ENCODE peak calls at places on chromosomes 6 and 20, in eight cellular contexts. B is effector memory CD8-positive, alpha-beta T cell; A is BE2C; T is GM20000; C is heart left ventricle; D is mesothelial cell of epicardium; R is HEK293T; K is HT-29. H is an unnamed sample.

GRCh38 chr20:4227085-4227821 is 211.9 kb upstream of the RNF24 start:
- DNase-seq in C (no peak), D (no peak), K (peak; percentile 62), B (no peak), R (peak; percentile 46), A (no peak), T (no peak), H (no peak)

GRCh38 chr20:25081065-25081729 is 744 bp downstream of the VSX1 start:
- DNase-seq in B (peak; percentile 31), R (no peak), T (no peak), A (no peak), K (no peak), D (peak; percentile 77), C (no peak), H (no peak)

GRCh38 chr6:30885999-30886896 is 1.9 kb downstream of the DDR1 start:
- DNase-seq in D (peak; percentile 61), A (peak; percentile 73), B (no peak), R (no peak), K (peak; percentile 90), C (peak; percentile 69), T (peak; percentile 28), H (no peak)

GRCh38 chr6:29708432-29709177 is 14.6 kb upstream of the HLA-F start:
- DNase-seq in T (no peak), K (no peak), C (no peak), D (no peak), R (no peak), A (no peak), B (peak; percentile 72), H (no peak)

GRCh38 chr6:135090819-135091218 is 36.2 kb upstream of the HBS1L start:
- DNase-seq in A (no peak), K (no peak), B (no peak), C (no peak), R (no peak), T (no peak), D (no peak), H (no peak)

GRCh38 chr6:33875141-33875581 is 71.4 kb upstream of the MLN start:
- DNase-seq in K (no peak), B (no peak), D (no peak), A (no peak), C (no peak), T (no peak), R (no peak), H (no peak)

GRCh38 chr6:27176096-27176495 is 71.4 kb upstream of the PRSS16 start:
- DNase-seq in R (no peak), K (no peak), B (no peak), A (no peak), C (no peak), T (no peak), D (no peak), H (no peak)

GRCh38 chr6:43386492-43386891 is 17.0 kb upstream of the ZNF318 start:
- DNase-seq in T (no peak), R (no peak), D (no peak), C (no peak), K (no peak), B (no peak), A (no peak), H (no peak)

GRCh38 chr6:54204921-54205511 is 93.8 kb downstream of the MLIP start:
- DNase-seq in A (no peak), B (no peak), K (no peak), D (no peak), R (no peak), T (no peak), C (no peak), H (no peak)

GRCh38 chr6:62974452-62974851 is 236.8 kb upstream of the FKBP1C start:
- DNase-seq in R (no peak), D (no peak), B (no peak), C (no peak), T (no peak), A (no peak), K (no peak), H (no peak)

GRCh38 chr6:123965894-123966293 is 162.2 kb downstream of the NKAIN2 start:
- DNase-seq in C (no peak), T (no peak), K (peak; percentile 69), B (no peak), A (no peak), R (peak; percentile 62), D (no peak), H (no peak)

GRCh38 chr20:41387433-41387832 is 20.8 kb upstream of the EMILIN3 start:
- DNase-seq in C (no peak), D (no peak), T (no peak), A (peak; percentile 43), K (no peak), B (no peak), R (no peak), H (no peak)

GRCh38 chr6:139801571-139802321 is 427.3 kb upstream of the CITED2 start:
- DNase-seq in C (no peak), K (peak; percentile 22), A (no peak), B (no peak), R (peak; percentile 27), D (no peak), T (no peak), H (no peak)

GRCh38 chr6:167811040-167811439 is 15.7 kb upstream of the AFDN start:
- DNase-seq in D (no peak), B (no peak), C (no peak), K (no peak), T (no peak), R (no peak), A (no peak), H (no peak)

GRCh38 chr6:6543181-6543879 is 45.2 kb upstream of the LY86 start:
- DNase-seq in B (no peak), A (no peak), R (no peak), K (no peak), T (peak; percentile 69), D (no peak), C (no peak), H (peak; percentile 15)

GRCh38 chr6:154499854-154500589 is 10.5 kb downstream of the CNKSR3 start:
- DNase-seq in C (no peak), A (no peak), D (no peak), R (no peak), B (no peak), K (no peak), T (no peak), H (no peak)

GRCh38 chr6:145155873-145156782 is 579.2 kb downstream of the EPM2A start:
- DNase-seq in R (no peak), C (no peak), K (no peak), A (no peak), D (no peak), T (no peak), B (no peak), H (no peak)

GRCh38 chr6:88295663-88296062 is 129.5 kb upstream of the CNR1 start:
- DNase-seq in T (no peak), K (no peak), D (no peak), B (no peak), C (no peak), A (no peak), R (no peak), H (no peak)

GRCh38 chr20:33415948-33416347 is 14.6 kb upstream of the CDK5RAP1 start:
- DNase-seq in K (peak; percentile 50), A (peak; percentile 64), T (no peak), D (no peak), B (no peak), C (peak; percentile 69), R (peak; percentile 46), H (no peak)

GRCh38 chr6:57294829-57295228 is 22.6 kb upstream of the PRIM2 start:
- DNase-seq in A (no peak), C (no peak), B (no peak), R (no peak), T (no peak), D (no peak), K (no peak), H (no peak)

GRCh38 chr6:41705996-41706835 is 29.2 kb downstream of the TFEB start:
- DNase-seq in C (peak; percentile 90), A (peak; percentile 83), D (no peak), K (peak; percentile 62), T (peak; percentile 86), B (peak; percentile 61), R (peak; percentile 85), H (peak; percentile 86)

GRCh38 chr20:41887500-41887899 is 269.3 kb upstream of the CHD6 start:
- DNase-seq in C (no peak), A (no peak), B (no peak), T (no peak), D (no peak), K (no peak), R (no peak), H (no peak)

GRCh38 chr20:48149887-48150286 is 364.6 kb upstream of the SULF2 start:
- DNase-seq in A (no peak), D (no peak), K (no peak), T (no peak), R (peak; percentile 59), B (no peak), C (no peak), H (no peak)

GRCh38 chr6:113082691-113083090 is 735.6 kb downstream of the RFPL4B start:
- DNase-seq in T (no peak), A (no peak), D (no peak), B (no peak), C (no peak), K (no peak), R (peak; percentile 38), H (no peak)

GRCh38 chr20:25863536-25864325 is 167.1 kb upstream of the ZNF337 start:
- DNase-seq in C (no peak), K (peak; percentile 24), T (no peak), B (no peak), R (no peak), A (no peak), D (no peak), H (no peak)

GRCh38 chr20:8721098-8721497 is 347.8 kb upstream of the PLCB4 start:
- DNase-seq in T (no peak), K (peak; percentile 71), C (peak; percentile 34), A (peak; percentile 68), R (peak; percentile 48), D (no peak), B (peak; percentile 12), H (peak; percentile 3)

GRCh38 chr6:151285121-151285520 is 45.4 kb downstream of the AKAP12 start:
- DNase-seq in C (no peak), K (no peak), D (no peak), A (no peak), B (no peak), T (no peak), R (no peak), H (no peak)

GRCh38 chr6:165834613-165835259 is 171.7 kb upstream of the PDE10A start:
- DNase-seq in K (peak; percentile 84), B (no peak), D (no peak), R (no peak), T (no peak), A (no peak), C (peak; percentile 80), H (no peak)

GRCh38 chr6:40845588-40845987 is 193.4 kb downstream of the UNC5CL start:
- DNase-seq in B (peak; percentile 3), C (no peak), K (peak; percentile 65), D (peak; percentile 51), A (peak; percentile 63), T (peak; percentile 23), R (peak; percentile 55), H (no peak)

GRCh38 chr20:48180637-48181036 is 395.4 kb upstream of the SULF2 start:
- DNase-seq in K (peak; percentile 56), B (no peak), T (no peak), A (no peak), C (no peak), R (no peak), D (no peak), H (no peak)

GRCh38 chr6:456887-457286 is 65.3 kb downstream of the IRF4 start:
- DNase-seq in C (no peak), K (no peak), B (no peak), T (no peak), A (no peak), R (no peak), D (no peak), H (no peak)

GRCh38 chr20:24502184-24502583 is 32.8 kb downstream of the SYNDIG1 start:
- DNase-seq in D (no peak), K (no peak), A (peak; percentile 94), B (no peak), R (no peak), T (no peak), C (peak; percentile 76), H (no peak)

GRCh38 chr6:83708970-83709747 is at the start of gene SNAP91:
- DNase-seq in K (no peak), A (peak; percentile 92), D (peak; percentile 65), B (no peak), R (peak; percentile 74), C (peak; percentile 28), T (peak; percentile 32), H (no peak)

GRCh38 chr20:16293590-16293989 is 279.7 kb downstream of the KIF16B start:
- DNase-seq in K (no peak), B (no peak), T (no peak), A (no peak), R (no peak), D (no peak), C (no peak), H (no peak)

H was measured in GM19239.